ENCODE peak calls at places on chromosomes 4 and X, in five cellular contexts. O is GM12878, K is lung, Z is ovary, J is PC-3. F is an unnamed sample.

GRCh38 chr4:55445921-55446577 is 50.3 kb downstream of the TMEM165 start:
- DNase-seq in O (no peak), K (no peak), Z (no peak), J (peak), F (peak)

GRCh38 chr4:46922205-46922604 is 13.2 kb upstream of the COX7B2 start:
- DNase-seq in O (no peak), K (no peak), Z (no peak), J (no peak), F (no peak)

GRCh38 chrX:19381326-19381725 is 37.6 kb downstream of the PDHA1 start:
- DNase-seq in O (no peak), K (no peak), Z (no peak), J (no peak), F (no peak)

GRCh38 chr4:173333658-173334084 is 487 bp downstream of the HMGB2 start:
- DNase-seq in O (no peak), K (peak), Z (peak), J (peak), F (peak)

GRCh38 chr4:175035907-175036306 is 117.7 kb downstream of the ADAM29 start:
- DNase-seq in O (peak), K (no peak), Z (no peak), J (peak), F (no peak)

GRCh38 chrX:95291561-95291960 is 1393.1 kb upstream of the DIAPH2 start:
- DNase-seq in O (no peak), K (no peak), Z (no peak), J (no peak), F (peak)

GRCh38 chr4:151389316-151389715 is 19.7 kb upstream of the FHIP1A start:
- DNase-seq in O (no peak), K (no peak), Z (no peak), J (no peak), F (peak)

GRCh38 chrX:77493677-77494553 is 46.7 kb downstream of the FGF16 start:
- DNase-seq in O (no peak), K (no peak), Z (no peak), J (peak), F (peak)

GRCh38 chrX:107205770-107206696 is at the start of the genes DNAAF6 and NUP62CL:
- DNase-seq in O (peak), K (peak), Z (peak), J (peak), F (peak)

GRCh38 chr4:165288639-165289428 is 38.6 kb upstream of the MSMO1 start:
- DNase-seq in O (no peak), K (no peak), Z (no peak), J (peak), F (peak)

GRCh38 chr4:2634014-2634413 is 97.6 kb downstream of the FAM193A start:
- DNase-seq in O (no peak), K (no peak), Z (no peak), J (no peak), F (no peak)
- H3K4me3 ChIP-seq in O (no peak), K (no peak), Z (no peak), J (no peak), F (no peak)

GRCh38 chr4:98542011-98542410 is 116.4 kb downstream of the TSPAN5 start:
- DNase-seq in O (no peak), K (no peak), Z (no peak), J (peak), F (peak)

GRCh38 chr4:98544818-98545399 is 113.5 kb downstream of the TSPAN5 start:
- DNase-seq in O (no peak), K (no peak), Z (no peak), J (no peak), F (no peak)

GRCh38 chr4:98544141-98544817 is 114.1 kb downstream of the TSPAN5 start:
- DNase-seq in O (no peak), K (no peak), Z (no peak), J (no peak), F (no peak)

DNA sequence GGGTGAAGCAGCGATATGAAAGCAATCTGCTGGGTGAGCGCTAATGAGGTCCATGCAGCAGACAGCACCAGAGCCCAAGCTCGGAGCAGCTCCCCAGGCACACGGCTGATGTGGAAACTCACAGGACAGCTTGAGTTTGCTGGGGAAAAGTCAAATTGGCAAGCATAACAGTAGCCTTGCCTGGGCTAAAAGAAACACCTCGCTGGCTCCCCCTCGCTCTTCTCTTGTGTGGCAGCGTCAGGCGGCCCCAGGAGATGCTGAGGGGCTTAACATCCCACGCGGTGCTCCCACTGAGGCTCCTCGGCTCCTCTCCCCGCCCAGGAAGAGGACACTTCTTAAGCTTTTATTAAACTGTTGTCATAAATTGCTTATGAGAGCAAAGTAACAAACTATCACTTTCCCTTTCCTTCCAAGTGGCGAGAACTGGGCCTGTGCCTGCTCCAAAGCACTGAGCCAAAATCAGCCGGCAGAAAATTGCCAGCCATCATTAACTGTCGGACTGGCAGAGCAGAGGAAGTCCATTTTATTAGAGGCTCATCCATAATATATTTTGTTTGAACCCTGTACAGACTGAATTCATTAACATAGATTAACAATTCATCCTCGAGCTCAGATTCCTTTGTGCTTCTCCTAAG is 111.4 kb downstream of the TSPAN5 start:
- DNase-seq in O (no peak), K (no peak), Z (peak), J (no peak), F (no peak)
- TF ChIP-seq CTCF in O (no peak), K (no peak), Z (no peak), J (no peak), F (no peak)

GRCh38 chr4:183287677-183288076 is 32.4 kb downstream of the CLDN22 start:
- DNase-seq in O (no peak), K (no peak), Z (no peak), J (no peak), F (no peak)

GRCh38 chr4:183288955-183289354 is 31.1 kb downstream of the CLDN22 start:
- DNase-seq in O (no peak), K (no peak), Z (no peak), J (peak), F (no peak)

GRCh38 chr4:183285886-183286285 is 34.2 kb downstream of the CLDN22 start:
- DNase-seq in O (no peak), K (no peak), Z (no peak), J (no peak), F (no peak)

GRCh38 chr4:183286590-183287308 is 33.3 kb downstream of the CLDN22 start:
- DNase-seq in O (no peak), K (no peak), Z (no peak), J (no peak), F (no peak)

GRCh38 chr4:183287309-183287659 is 32.8 kb downstream of the CLDN22 start:
- DNase-seq in O (no peak), K (no peak), Z (no peak), J (no peak), F (no peak)
- H3K4me3 ChIP-seq in O (no peak), K (no peak), Z (no peak), J (no peak), F (no peak)

DNA sequence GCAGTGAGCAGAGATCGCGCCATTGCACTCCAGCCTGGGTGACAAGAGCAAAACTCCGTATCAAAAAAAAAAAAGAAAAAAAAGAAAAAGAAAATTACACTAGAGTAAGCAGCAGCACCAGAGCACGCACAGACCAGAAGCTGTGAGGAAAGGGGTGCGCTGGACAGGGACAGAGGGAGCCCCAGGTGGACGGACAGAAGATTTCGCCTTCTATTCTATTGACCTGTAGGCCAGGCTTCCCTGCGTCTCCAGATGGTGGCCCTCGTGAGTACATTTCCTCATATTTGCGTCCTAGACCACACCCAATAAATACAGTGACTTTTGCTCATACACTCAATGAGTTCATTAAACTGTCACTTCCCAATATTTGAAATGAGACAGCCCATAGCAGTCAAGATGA is 19.1 kb downstream of the MTNR1A start:
- DNase-seq in O (no peak), K (no peak), Z (no peak), J (peak), F (no peak)
- TF ChIP-seq CTCF in O (no peak), K (no peak), Z (no peak), J (peak), F (no peak)

GRCh38 chr4:74389494-74389893 is 24.5 kb downstream of the EREG start:
- DNase-seq in O (no peak), K (no peak), Z (no peak), J (no peak), F (no peak)
- H3K4me3 ChIP-seq in O (no peak), K (no peak), Z (no peak), J (no peak), F (no peak)

GRCh38 chr4:170589597-170590191 is 499.9 kb upstream of the AADAT start:
- DNase-seq in O (peak), K (no peak), Z (no peak), J (peak), F (peak)
- TF ChIP-seq CTCF in O (peak), K (no peak), Z (no peak), J (no peak), F (peak)

DNA sequence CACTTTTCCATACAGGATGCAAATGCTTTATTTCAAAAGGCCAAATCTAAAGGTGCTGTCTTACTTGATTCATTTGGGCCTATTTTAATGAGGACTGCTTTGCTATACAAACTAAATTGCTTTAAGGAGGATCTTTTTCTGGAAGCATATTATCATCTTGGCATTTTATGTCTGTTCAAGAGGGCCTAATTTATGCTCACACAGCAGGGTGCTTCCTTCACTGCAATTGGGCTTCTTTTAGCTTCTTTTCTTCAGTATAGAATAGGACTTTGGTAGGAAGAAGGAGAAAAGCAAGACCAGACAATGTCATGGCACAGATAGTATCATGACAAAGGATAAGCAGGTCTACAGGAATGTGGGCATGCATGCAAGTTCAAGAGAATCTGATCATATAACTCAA is 222.4 kb upstream of the ANKRD50 start:
- DNase-seq in O (no peak), K (no peak), Z (no peak), J (no peak), F (no peak)
- H3K4me3 ChIP-seq in O (no peak), K (no peak), Z (no peak), J (no peak), F (no peak)

GRCh38 chr4:76108467-76109181 is 34.1 kb downstream of the ART3 start:
- DNase-seq in O (no peak), K (no peak), Z (no peak), J (peak), F (peak)
- TF ChIP-seq CTCF in O (peak), K (no peak), Z (no peak), J (peak), F (no peak)

F was measured in epithelial cell of esophagus.